ENCODE peak calls at places on chromosomes 7 and 10, in five cellular contexts. B, Z, W, V and R are unnamed samples.

GRCh38 chr7:155224116-155224811 is 73.4 kb upstream of the INSIG1 start:
- DNase-seq in B (no peak), Z (no peak), W (no peak), V (no peak), R (peak)

GRCh38 chr7:52639981-52640380 is 395.5 kb upstream of the POM121L12 start:
- DNase-seq in B (no peak), Z (no peak), W (no peak), V (no peak), R (no peak)

GRCh38 chr10:126199221-126199998 is 188.9 kb downstream of the ADAM12 start:
- DNase-seq in B (no peak), Z (no peak), W (peak), V (peak), R (no peak)

GRCh38 chr7:17242504-17242903 is 55.9 kb upstream of the AHR start:
- DNase-seq in B (no peak), Z (no peak), W (no peak), V (no peak), R (no peak)

GRCh38 chr7:156192921-156193320 is 380.7 kb upstream of the SHH start:
- DNase-seq in B (no peak), Z (no peak), W (peak), V (peak), R (no peak)

GRCh38 chr7:124671976-124672375 is 93.6 kb downstream of the GPR37 start:
- DNase-seq in B (no peak), Z (no peak), W (no peak), V (no peak), R (no peak)

GRCh38 chr10:111835562-111835961 is 348.0 kb downstream of the GPAM start:
- DNase-seq in B (no peak), Z (no peak), W (no peak), V (no peak), R (no peak)

GRCh38 chr10:95201736-95202135 is 7.7 kb downstream of the ACSM6 start:
- DNase-seq in B (peak), Z (no peak), W (no peak), V (peak), R (no peak)

GRCh38 chr7:3134715-3135114 is 91.0 kb upstream of the CARD11 start:
- DNase-seq in B (no peak), Z (no peak), W (no peak), V (no peak), R (no peak)

GRCh38 chr7:132333301-132333700 is 243.0 kb downstream of the PLXNA4 start:
- DNase-seq in B (no peak), Z (no peak), W (no peak), V (no peak), R (no peak)

GRCh38 chr10:35392482-35393230 is 56.3 kb downstream of the CCNY start:
- DNase-seq in B (no peak), Z (no peak), W (no peak), V (no peak), R (no peak)

GRCh38 chr7:45717537-45718235 is 143.5 kb downstream of the ADCY1 start:
- DNase-seq in B (no peak), Z (peak), W (no peak), V (no peak), R (no peak)

GRCh38 chr7:134618756-134619530 is 27.7 kb upstream of the BPGM start:
- DNase-seq in B (no peak), Z (no peak), W (no peak), V (no peak), R (no peak)

GRCh38 chr7:76515999-76516443 is 5.7 kb downstream of the UPK3B start:
- DNase-seq in B (peak), Z (peak), W (peak), V (no peak), R (no peak)

GRCh38 chr10:120436431-120437142 is 20.4 kb upstream of the PLPP4 start:
- DNase-seq in B (no peak), Z (no peak), W (peak), V (peak), R (no peak)

GRCh38 chr10:42941245-42941644 is 135.6 kb upstream of the RET start:
- DNase-seq in B (no peak), Z (peak), W (no peak), V (no peak), R (no peak)

GRCh38 chr7:133551471-133551870 is 298.6 kb downstream of the EXOC4 start:
- DNase-seq in B (no peak), Z (no peak), W (no peak), V (no peak), R (no peak)

GRCh38 chr7:82760092-82760491 is 316.5 kb upstream of the CACNA2D1 start:
- DNase-seq in B (no peak), Z (no peak), W (no peak), V (no peak), R (no peak)

GRCh38 chr10:96043157-96043894 is at the start of gene CCNJ:
- DNase-seq in B (peak), Z (peak), W (peak), V (peak), R (peak)

GRCh38 chr7:137476937-137477336 is 133.4 kb upstream of the PTN start:
- DNase-seq in B (no peak), Z (no peak), W (no peak), V (no peak), R (no peak)
- TF ChIP-seq JUND in B (no peak), Z (no peak), W (no peak), V (no peak), R (no peak)

DNA sequence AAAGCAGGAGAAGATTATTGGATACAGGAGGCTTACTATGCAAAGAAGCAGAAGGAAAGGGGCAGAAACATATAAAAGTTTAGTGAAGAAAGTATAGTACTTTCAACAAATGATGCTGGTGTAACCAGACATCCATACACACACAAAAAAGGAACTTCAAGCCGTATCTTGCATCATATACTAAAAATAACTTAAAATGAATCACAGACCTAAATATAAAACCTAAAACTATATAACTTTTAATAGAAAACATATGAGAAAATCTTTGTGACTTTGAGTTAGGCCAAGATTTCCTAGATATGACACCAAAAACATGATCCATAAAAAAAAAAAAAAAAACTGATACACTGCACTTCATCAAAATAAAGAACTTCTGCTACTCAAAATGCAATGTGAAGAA is 40.9 kb downstream of the NUDCD3 start:
- DNase-seq in B (no peak), Z (no peak), W (no peak), V (no peak), R (no peak)
- TF ChIP-seq JUND in B (no peak), Z (no peak), W (no peak), V (no peak), R (no peak)

DNA sequence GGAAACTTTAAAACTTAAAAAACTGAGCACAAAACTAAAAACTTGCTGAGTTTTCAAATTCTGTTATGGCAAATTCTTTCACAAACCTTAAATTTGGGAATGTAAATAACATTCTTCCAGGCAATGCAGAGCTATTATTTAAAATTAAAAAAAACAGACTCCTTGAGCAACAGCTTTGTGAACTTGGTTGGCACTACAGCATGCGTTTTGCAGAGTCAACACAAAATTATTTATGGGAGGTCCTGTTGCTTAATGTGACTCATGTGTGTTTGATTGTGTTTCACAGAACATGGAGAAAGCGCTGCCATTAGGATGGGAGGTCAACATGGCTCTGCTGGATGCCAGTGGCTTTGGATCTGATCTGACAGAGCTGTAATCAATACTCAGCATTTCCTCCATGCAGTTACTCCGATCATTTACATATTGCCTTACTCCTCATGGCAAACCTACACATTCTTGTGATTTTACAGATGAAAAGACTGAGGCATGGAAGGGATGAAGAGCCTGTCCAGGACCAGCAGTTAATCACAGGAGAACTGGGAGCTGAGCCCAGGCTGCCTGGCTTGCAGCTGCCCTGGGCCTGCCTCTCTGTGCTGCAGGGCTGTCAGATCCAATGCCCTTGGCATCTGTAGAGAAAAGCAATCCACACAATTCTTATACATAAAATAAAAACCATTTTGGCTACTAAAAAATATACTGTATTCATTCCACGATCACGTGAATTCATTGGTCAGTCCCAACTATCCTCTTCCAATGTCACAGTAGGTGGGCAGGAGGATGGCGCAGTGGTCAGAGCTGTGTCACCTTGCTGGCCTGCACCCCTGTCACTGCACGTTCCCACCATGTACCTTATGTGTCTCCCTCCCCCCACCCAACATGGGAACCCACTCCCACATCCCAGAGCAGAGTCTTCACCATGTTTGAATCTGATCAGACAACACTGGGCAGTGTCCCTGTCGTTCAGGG is 200.9 kb downstream of the CXCL12 start:
- DNase-seq in B (no peak), Z (no peak), W (no peak), V (no peak), R (no peak)
- TF ChIP-seq JUND in B (no peak), Z (no peak), W (no peak), V (no peak), R (no peak)

GRCh38 chr7:40887099-40887498 is 752.3 kb downstream of the SUGCT start:
- DNase-seq in B (no peak), Z (no peak), W (no peak), V (no peak), R (no peak)
- TF ChIP-seq JUND in B (no peak), Z (no peak), W (no peak), V (no peak), R (no peak)

GRCh38 chr7:14368285-14368684 is 378.8 kb upstream of the ETV1 start:
- DNase-seq in B (no peak), Z (no peak), W (no peak), V (no peak), R (no peak)
- TF ChIP-seq JUND in B (no peak), Z (no peak), W (no peak), V (no peak), R (no peak)

GRCh38 chr10:37535459-37536246 is 321.8 kb downstream of the ZNF248 start:
- DNase-seq in B (peak), Z (no peak), W (no peak), V (no peak), R (peak)
- TF ChIP-seq JUND in B (no peak), Z (no peak), W (no peak), V (no peak), R (no peak)

GRCh38 chr10:99870051-99870730 is 87.8 kb downstream of the ABCC2 start:
- DNase-seq in B (no peak), Z (no peak), W (no peak), V (no peak), R (no peak)
- TF ChIP-seq JUND in B (no peak), Z (peak), W (no peak), V (no peak), R (no peak)

DNA sequence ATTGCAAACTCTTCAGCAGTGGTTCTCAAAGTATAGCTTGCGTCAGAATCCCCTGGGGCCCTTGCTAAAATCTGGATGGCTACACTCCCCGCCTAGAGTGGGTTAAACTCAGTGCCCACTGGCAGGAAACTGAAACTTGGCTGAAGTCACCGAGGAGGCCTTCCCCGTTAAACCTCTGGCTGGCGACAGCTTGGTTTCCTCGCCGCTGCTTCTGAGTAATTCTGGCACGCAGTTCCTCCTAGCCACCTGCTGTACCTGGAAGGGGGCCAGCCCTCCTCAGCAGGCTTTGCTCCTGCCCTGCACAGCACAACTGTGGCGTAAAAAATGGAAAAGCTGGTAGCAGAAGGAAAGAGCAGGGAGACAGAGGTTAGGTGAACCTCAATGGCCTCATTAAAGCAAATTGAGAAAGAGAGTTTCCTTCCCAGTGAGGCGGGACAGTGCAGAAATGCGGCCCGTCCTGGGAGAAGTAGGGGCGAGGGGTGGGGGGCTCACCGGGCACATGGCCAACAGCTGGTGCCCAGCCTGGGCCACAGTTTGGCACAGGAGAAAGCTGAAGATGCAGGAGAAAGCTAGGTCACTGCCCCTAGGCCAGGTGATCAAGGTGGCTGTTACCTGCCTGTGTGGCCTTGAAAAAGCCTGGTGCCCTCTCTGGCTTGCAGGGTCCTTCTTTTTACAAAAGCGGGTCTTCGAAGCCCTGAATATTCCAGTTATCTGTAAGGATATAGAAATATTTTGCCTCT is 46.6 kb downstream of the ALOX5 start:
- DNase-seq in B (no peak), Z (no peak), W (no peak), V (no peak), R (peak)
- TF ChIP-seq JUND in B (no peak), Z (no peak), W (no peak), V (no peak), R (no peak)